ENCODE peak calls at places on chromosome 15, in five cellular contexts. E is A549, B is IMR-90, R is K562, T is H1. Q is an unnamed sample.

GRCh38 chr15:85402195-85402921 is 22.0 kb downstream of the AKAP13 start:
- DNase-seq in E (no peak), T (no peak), B (peak; percentile 92), R (no peak), Q (no peak)

GRCh38 chr15:36185438-36185837 is 394.0 kb upstream of the CDIN1 start:
- DNase-seq in R (no peak), T (no peak), B (peak; percentile 12), E (no peak), Q (no peak)

GRCh38 chr15:45126535-45127158 is 3.0 kb downstream of the DUOXA1 start:
- DNase-seq in E (peak; percentile 17), T (no peak), R (peak; percentile 63), B (peak; percentile 36), Q (peak; percentile 25)

GRCh38 chr15:66369773-66370651 is 13.5 kb upstream of the TIPIN start:
- DNase-seq in B (peak; percentile 20), R (peak; percentile 19), E (peak; percentile 58), T (no peak), Q (no peak)

GRCh38 chr15:90001683-90002427 is 731 bp downstream of the ZNF710 start:
- DNase-seq in R (peak; percentile 90), T (peak; percentile 65), E (peak; percentile 67), B (peak; percentile 58), Q (peak; percentile 29)

GRCh38 chr15:68418611-68419161 is 13.3 kb downstream of the ITGA11 start:
- DNase-seq in T (no peak), B (peak; percentile 88), E (peak; percentile 52), R (no peak), Q (no peak)

GRCh38 chr15:45646220-45646619 is 11.4 kb downstream of the SQOR start:
- DNase-seq in T (no peak), E (no peak), B (peak; percentile 79), R (no peak), Q (no peak)

GRCh38 chr15:101480613-101481380 is 8.7 kb downstream of the PCSK6 start:
- DNase-seq in E (no peak), T (no peak), R (no peak), B (no peak), Q (no peak)

GRCh38 chr15:22838292-22839042 is at the start of gene NIPA2:
- DNase-seq in E (peak; percentile 99), T (peak; percentile 100), R (peak; percentile 97), B (peak; percentile 97), Q (peak; percentile 92)

GRCh38 chr15:47974724-47975123 is 146.1 kb upstream of the SLC24A5 start:
- DNase-seq in B (no peak), T (no peak), E (no peak), R (no peak), Q (no peak)

GRCh38 chr15:58738051-58738707 is 11.3 kb downstream of the ADAM10 start:
- DNase-seq in E (no peak), T (no peak), B (peak; percentile 49), R (no peak), Q (no peak)

GRCh38 chr15:29131336-29132109 is 138.1 kb downstream of the NSMCE3 start:
- DNase-seq in T (no peak), B (no peak), R (no peak), E (no peak), Q (no peak)

GRCh38 chr15:42456539-42456938 is 34.4 kb downstream of the ZNF106 start:
- DNase-seq in T (no peak), B (no peak), E (no peak), R (no peak), Q (no peak)

GRCh38 chr15:85329561-85330421 is 50.6 kb upstream of the AKAP13 start:
- DNase-seq in E (peak; percentile 44), B (peak; percentile 78), R (no peak), T (no peak), Q (no peak)

GRCh38 chr15:67190813-67191212 is 63.6 kb downstream of the AAGAB start:
- DNase-seq in R (no peak), B (peak; percentile 0), T (no peak), E (peak; percentile 54), Q (no peak)

GRCh38 chr15:85457392-85457968 is 77.1 kb downstream of the AKAP13 start:
- DNase-seq in T (no peak), E (peak; percentile 39), R (no peak), B (no peak), Q (no peak)

GRCh38 chr15:39976291-39977274 is 42.7 kb downstream of the EIF2AK4 start:
- DNase-seq in R (no peak), E (no peak), T (peak; percentile 80), B (peak; percentile 52), Q (peak; percentile 21)

GRCh38 chr15:90459368-90459767 is 70.4 kb upstream of the CRTC3 start:
- DNase-seq in R (no peak), E (no peak), B (no peak), T (no peak), Q (no peak)

GRCh38 chr15:58457466-58457965 is 25.7 kb downstream of the LIPC start:
- DNase-seq in E (no peak), B (peak; percentile 97), R (peak; percentile 34), T (no peak), Q (no peak)

GRCh38 chr15:90873998-90874605 is 5.7 kb downstream of the FURIN start:
- DNase-seq in R (peak; percentile 50), E (peak; percentile 73), B (no peak), T (peak; percentile 71), Q (peak; percentile 97)

GRCh38 chr15:69469467-69470191 is 17.0 kb downstream of the RPLP1 start:
- DNase-seq in R (peak; percentile 56), E (no peak), T (no peak), B (peak; percentile 56), Q (no peak)

GRCh38 chr15:62799919-62800318 is 242.6 kb upstream of the TPM1 start:
- DNase-seq in T (no peak), R (no peak), B (no peak), E (no peak), Q (no peak)

DNA sequence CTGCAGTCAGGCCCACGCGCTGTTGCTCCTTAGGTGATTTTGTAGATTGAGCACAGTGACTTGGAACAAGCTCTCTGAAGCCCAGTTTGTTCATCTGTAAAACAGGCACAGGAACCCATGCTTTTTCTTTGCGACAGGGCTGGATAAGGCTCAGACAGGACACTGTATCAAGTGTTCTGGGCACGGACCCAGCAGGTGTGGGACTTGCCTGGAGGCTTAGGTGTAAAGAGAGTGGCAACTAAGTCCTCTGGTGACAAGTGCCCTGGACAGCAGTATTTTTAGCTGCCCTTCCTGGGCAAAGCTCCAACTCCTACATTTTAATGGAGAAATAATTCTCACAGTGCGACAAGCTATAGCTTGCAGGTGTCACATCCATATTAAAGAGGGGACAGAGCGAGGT is 32.2 kb downstream of the CD276 start:
- DNase-seq in T (no peak), R (no peak), E (no peak), B (no peak), Q (no peak)
- TF ChIP-seq MAFK in T (no peak), R (no peak), E (no peak), B (no peak), Q (no peak)

GRCh38 chr15:75203908-75204263 is 2.2 kb downstream of the C15orf39 start:
- DNase-seq in E (no peak), T (no peak), B (no peak), R (no peak), Q (no peak)

GRCh38 chr15:75201609-75202250 is at the start of gene C15orf39:
- DNase-seq in T (peak; percentile 89), B (peak; percentile 52), R (peak; percentile 92), E (peak; percentile 79), Q (peak; percentile 33)

GRCh38 chr15:75200765-75201608 is 695 bp upstream of the C15orf39 start:
- DNase-seq in T (peak; percentile 69), B (no peak), R (peak; percentile 62), E (no peak), Q (peak; percentile 57)

GRCh38 chr15:75203017-75203907 is 1.6 kb downstream of the C15orf39 start:
- DNase-seq in B (peak; percentile 12), T (peak; percentile 67), E (peak; percentile 41), R (no peak), Q (no peak)

DNA sequence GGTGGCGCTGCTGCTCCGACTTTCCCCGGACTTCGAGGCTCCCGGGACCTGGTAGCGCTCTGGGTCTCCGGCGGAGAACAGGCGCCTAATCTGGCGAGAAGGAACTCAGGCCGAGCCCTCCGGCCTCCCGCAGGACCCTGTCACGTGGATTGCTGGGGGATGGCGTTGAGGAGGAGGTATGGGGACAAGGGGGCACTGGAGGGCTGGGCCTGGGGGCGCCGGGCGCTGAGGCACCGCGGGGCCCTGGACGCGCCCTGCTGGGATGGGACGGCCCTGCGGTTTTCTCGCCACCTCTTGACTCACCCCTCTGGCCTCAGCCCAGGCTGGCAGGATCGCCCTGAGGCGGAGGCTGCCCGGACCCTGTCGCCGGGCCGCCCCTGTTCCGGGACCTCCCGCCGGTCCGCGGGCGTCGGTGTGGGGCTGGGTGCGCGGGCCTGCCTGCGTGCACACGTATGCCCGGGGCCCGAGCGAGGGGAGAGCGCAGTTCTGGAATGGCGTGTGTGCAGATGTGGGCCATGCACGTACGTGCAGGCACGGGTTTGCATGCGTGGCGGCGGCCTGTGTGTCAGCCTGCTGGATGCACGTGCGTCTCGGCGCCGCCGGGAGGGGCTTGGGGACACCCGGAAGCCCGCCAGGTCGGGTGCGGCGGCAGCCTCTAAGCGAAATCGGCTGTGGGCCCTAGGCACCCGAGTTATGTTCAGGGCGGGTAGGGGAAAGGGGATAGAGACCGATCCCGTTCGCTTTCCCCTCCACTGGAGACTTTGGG is 752 bp downstream of the C15orf39 start:
- DNase-seq in T (no peak), B (peak; percentile 86), E (peak; percentile 72), R (peak; percentile 62), Q (peak; percentile 38)
- TF ChIP-seq MAFK in T (no peak), B (no peak), E (no peak), R (no peak), Q (no peak)

GRCh38 chr15:87733977-87734376 is 522.6 kb downstream of the NTRK3 start:
- DNase-seq in B (no peak), E (no peak), R (no peak), T (no peak), Q (no peak)

GRCh38 chr15:87735536-87735935 is 521.0 kb downstream of the NTRK3 start:
- DNase-seq in T (no peak), B (no peak), R (no peak), E (no peak), Q (no peak)

GRCh38 chr15:87734571-87735373 is 521.8 kb downstream of the NTRK3 start:
- DNase-seq in B (no peak), R (no peak), E (no peak), T (no peak), Q (no peak)

GRCh38 chr15:87736921-87737389 is 519.6 kb downstream of the NTRK3 start:
- DNase-seq in E (no peak), T (no peak), B (peak; percentile 22), R (no peak), Q (no peak)

GRCh38 chr15:87736401-87736800 is 520.1 kb downstream of the NTRK3 start:
- DNase-seq in R (no peak), T (no peak), B (peak; percentile 76), E (no peak), Q (no peak)
- TF ChIP-seq MAFK in R (no peak), T (no peak), B (no peak), E (no peak), Q (no peak)

DNA sequence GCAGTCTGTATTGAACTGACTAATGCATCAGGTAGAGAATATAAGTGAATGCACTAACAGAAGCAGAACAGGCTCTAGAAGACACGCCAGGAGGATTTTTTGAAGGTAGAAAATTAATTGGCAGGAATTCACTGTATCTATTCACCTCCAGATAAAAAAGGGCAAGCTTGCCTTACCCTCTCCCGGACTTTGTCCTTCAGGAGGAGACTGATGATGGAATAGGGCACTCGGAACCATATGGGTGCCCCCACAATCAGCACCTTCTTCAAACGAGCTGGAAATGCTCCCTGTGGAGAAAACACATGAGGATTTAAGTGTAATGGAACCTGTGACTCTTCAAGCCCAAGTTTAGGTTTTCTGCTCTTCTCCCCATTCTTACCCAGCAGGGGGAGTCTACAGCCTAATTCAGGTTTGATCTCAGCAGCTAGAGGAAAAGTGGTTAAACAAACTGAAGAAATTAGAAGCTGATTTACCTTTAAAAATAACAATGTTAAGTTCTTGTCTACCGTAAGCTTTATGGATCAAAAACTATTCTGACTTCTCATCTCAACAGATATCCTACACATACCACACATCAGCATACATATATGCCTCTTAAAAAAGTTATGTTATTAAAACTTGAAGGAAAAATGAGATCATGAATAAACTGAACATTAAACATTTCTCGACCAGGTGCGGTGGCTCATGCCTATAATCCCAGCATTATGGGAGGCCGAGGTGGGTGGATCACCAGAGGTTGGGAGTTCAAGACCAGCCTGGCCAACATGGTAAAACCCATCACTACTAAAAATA is 57.4 kb upstream of the SIN3A start:
- DNase-seq in B (peak; percentile 65), E (peak; percentile 70), T (no peak), R (peak; percentile 39), Q (peak; percentile 23)
- TF ChIP-seq MAFK in B (no peak), E (no peak), T (no peak), R (no peak), Q (no peak)

Q was measured in HepG2.